ENCODE peak calls at places on chromosome 5, in nine cellular contexts. N is RWPE1, S is endothelial cell of umbilical vein, E is pancreas, R is GM13977, G is tibial nerve, F is gastrocnemius medialis, C is GM23338, Y is nephron progenitor cell. A is an unnamed sample.

GRCh38 chr5:150801117-150801927 is 22.8 kb downstream of the SMIM3 start:
- DNase-seq in C (peak), N (peak), R (peak), E (peak), Y (no peak), S (peak), G (no peak), F (no peak), A (no peak)

GRCh38 chr5:40906351-40906751 is 2.9 kb upstream of the C7 start:
- DNase-seq in C (no peak), F (no peak), G (no peak), R (no peak), Y (no peak), N (no peak), S (no peak), E (no peak), A (no peak)

GRCh38 chr5:6686916-6687409 is 26.3 kb upstream of the TENT4A start:
- DNase-seq in S (peak), N (peak), F (no peak), C (peak), R (no peak), E (no peak), G (no peak), Y (peak), A (no peak)

GRCh38 chr5:134511796-134512660 is 13.4 kb upstream of the JADE2 start:
- DNase-seq in R (no peak), G (peak), C (peak), Y (peak), S (no peak), N (peak), F (peak), E (peak), A (no peak)

GRCh38 chr5:174317261-174317894 is 271.9 kb downstream of the NSG2 start:
- DNase-seq in C (peak), F (no peak), N (peak), R (no peak), E (no peak), G (no peak), Y (peak), S (no peak), A (no peak)

GRCh38 chr5:118126159-118126558 is 862.2 kb downstream of the DTWD2 start:
- DNase-seq in R (no peak), F (no peak), C (no peak), E (no peak), S (no peak), Y (no peak), G (no peak), N (no peak), A (no peak)

GRCh38 chr5:172414618-172415599 is 39.4 kb downstream of the SH3PXD2B start:
- DNase-seq in Y (no peak), S (no peak), R (no peak), G (peak), F (peak), E (peak), N (peak), C (no peak), A (no peak)

GRCh38 chr5:71862661-71863060 is 143.6 kb downstream of the CARTPT start:
- DNase-seq in G (no peak), Y (no peak), R (no peak), C (no peak), N (no peak), F (no peak), S (no peak), E (no peak), A (no peak)

GRCh38 chr5:154516475-154516874 is 38.4 kb upstream of the HAND1 start:
- DNase-seq in E (no peak), Y (no peak), R (no peak), F (no peak), G (no peak), S (no peak), C (no peak), N (no peak), A (no peak)

GRCh38 chr5:154749496-154749895 is 5.7 kb upstream of the LARP1 start:
- DNase-seq in G (no peak), R (no peak), E (no peak), C (no peak), Y (no peak), N (no peak), S (no peak), F (no peak), A (no peak)

GRCh38 chr5:945691-946541 is 53.2 kb downstream of the TRIP13 start:
- DNase-seq in F (no peak), C (no peak), E (no peak), N (no peak), R (no peak), G (no peak), S (no peak), Y (peak), A (no peak)

GRCh38 chr5:159704160-159704559 is 212.1 kb upstream of the ADRA1B start:
- DNase-seq in N (no peak), G (no peak), S (no peak), F (no peak), E (no peak), C (no peak), Y (no peak), R (no peak), A (no peak)

GRCh38 chr5:129477544-129477943 is 17.4 kb downstream of the ADAMTS19 start:
- DNase-seq in C (no peak), G (no peak), N (no peak), R (no peak), Y (no peak), S (no peak), F (no peak), E (no peak), A (no peak)

GRCh38 chr5:38135486-38136031 is 122.8 kb upstream of the EGFLAM start:
- DNase-seq in S (no peak), C (peak), R (no peak), G (no peak), F (no peak), E (no peak), Y (no peak), N (no peak), A (no peak)

GRCh38 chr5:142816577-142816976 is 46.4 kb downstream of the ARHGAP26 start:
- DNase-seq in N (no peak), G (peak), F (peak), Y (no peak), E (peak), R (no peak), C (no peak), S (peak), A (no peak)

GRCh38 chr5:146877783-146878470 is 630 bp downstream of the PPP2R2B start:
- DNase-seq in E (peak), C (peak), Y (peak), G (no peak), S (no peak), N (peak), R (peak), F (no peak), A (peak)

GRCh38 chr5:132046915-132047314 is 13.5 kb upstream of the IL3 start:
- DNase-seq in R (no peak), Y (no peak), F (no peak), S (no peak), G (no peak), C (no peak), N (no peak), E (no peak), A (no peak)

GRCh38 chr5:75672616-75673015 is 44.6 kb downstream of the POC5 start:
- DNase-seq in G (no peak), F (no peak), C (no peak), R (no peak), N (no peak), S (no peak), E (no peak), Y (no peak), A (no peak)

GRCh38 chr5:98927242-98927987 is 1.4 kb downstream of the CHD1 start:
- DNase-seq in R (peak), G (no peak), Y (peak), N (peak), E (peak), F (peak), C (peak), S (peak), A (peak)

DNA sequence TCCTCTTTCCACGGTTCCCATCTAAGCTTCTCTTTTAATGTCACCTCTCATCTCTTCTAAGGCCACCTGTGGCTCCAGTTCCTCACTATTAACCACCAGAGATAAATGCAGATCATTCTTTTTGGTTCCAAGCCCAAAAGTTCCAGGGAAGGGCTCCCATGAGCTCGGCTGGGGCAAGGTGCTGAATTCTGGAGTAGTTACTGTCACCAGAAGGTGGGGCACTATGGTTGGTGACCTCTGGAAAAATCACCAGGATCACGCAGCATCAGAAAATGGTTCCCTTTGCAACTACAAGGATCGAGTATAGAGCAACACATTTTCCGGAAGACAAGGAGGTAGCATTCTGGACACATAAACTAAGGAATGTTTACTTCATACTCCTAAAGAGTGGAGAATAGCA is 528.7 kb upstream of the DAP start:
- DNase-seq in Y (no peak), F (no peak), C (peak), S (no peak), G (no peak), E (no peak), R (no peak), N (no peak), A (no peak)
- TF ChIP-seq CTCF in Y (no peak), F (no peak), C (peak), S (no peak), G (no peak), E (no peak), R (no peak), N (no peak), A (no peak)

GRCh38 chr5:115770466-115770865 is 46.0 kb downstream of the CDO1 start:
- DNase-seq in F (no peak), R (no peak), E (no peak), Y (no peak), G (no peak), S (no peak), N (no peak), C (peak), A (no peak)
- TF ChIP-seq CTCF in F (no peak), R (peak), E (no peak), Y (peak), G (no peak), S (peak), N (no peak), C (peak), A (no peak)

DNA sequence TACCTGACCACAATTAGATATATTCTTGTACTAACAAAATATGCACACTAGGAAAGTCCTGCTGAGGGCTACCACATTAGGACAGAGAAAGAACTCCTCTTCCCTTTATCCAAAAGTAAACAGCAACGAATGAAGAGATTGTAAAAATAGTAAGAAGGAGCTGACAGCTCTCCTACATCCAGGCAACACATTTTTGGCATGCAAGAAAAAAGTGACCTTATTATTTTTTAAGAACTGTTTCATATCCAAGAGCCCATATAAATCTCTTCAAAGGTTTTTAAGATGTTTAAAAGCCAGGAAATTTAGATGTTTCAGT is 132.2 kb downstream of the FBXL17 start:
- DNase-seq in S (no peak), F (no peak), G (no peak), E (no peak), R (no peak), C (no peak), Y (no peak), N (no peak), A (no peak)
- TF ChIP-seq CTCF in S (no peak), F (no peak), G (no peak), E (no peak), R (no peak), C (no peak), Y (no peak), N (no peak), A (no peak)

GRCh38 chr5:33180900-33181299 is 259.9 kb upstream of the TARS1 start:
- DNase-seq in S (peak), C (peak), G (no peak), N (peak), F (no peak), R (no peak), Y (no peak), E (no peak), A (no peak)
- TF ChIP-seq CTCF in S (no peak), C (peak), G (no peak), N (peak), F (no peak), R (no peak), Y (peak), E (no peak), A (no peak)

GRCh38 chr5:102796481-102796880 is 41.4 kb downstream of the PAM start:
- DNase-seq in E (no peak), Y (no peak), N (no peak), F (no peak), G (no peak), R (no peak), C (no peak), S (no peak), A (no peak)
- TF ChIP-seq CTCF in E (no peak), Y (no peak), N (no peak), F (no peak), G (no peak), R (no peak), C (no peak), S (no peak), A (no peak)

GRCh38 chr5:8525835-8526234 is 656.9 kb downstream of the MTRR start:
- DNase-seq in G (no peak), N (no peak), R (no peak), C (no peak), Y (no peak), S (no peak), E (no peak), F (no peak), A (no peak)

GRCh38 chr5:8520922-8521321 is 652.0 kb downstream of the MTRR start:
- DNase-seq in F (no peak), S (no peak), E (no peak), R (no peak), N (no peak), Y (no peak), G (no peak), C (no peak), A (no peak)

GRCh38 chr5:8517461-8517860 is 648.5 kb downstream of the MTRR start:
- DNase-seq in Y (no peak), R (no peak), E (no peak), C (no peak), N (no peak), S (no peak), G (no peak), F (no peak), A (no peak)

DNA sequence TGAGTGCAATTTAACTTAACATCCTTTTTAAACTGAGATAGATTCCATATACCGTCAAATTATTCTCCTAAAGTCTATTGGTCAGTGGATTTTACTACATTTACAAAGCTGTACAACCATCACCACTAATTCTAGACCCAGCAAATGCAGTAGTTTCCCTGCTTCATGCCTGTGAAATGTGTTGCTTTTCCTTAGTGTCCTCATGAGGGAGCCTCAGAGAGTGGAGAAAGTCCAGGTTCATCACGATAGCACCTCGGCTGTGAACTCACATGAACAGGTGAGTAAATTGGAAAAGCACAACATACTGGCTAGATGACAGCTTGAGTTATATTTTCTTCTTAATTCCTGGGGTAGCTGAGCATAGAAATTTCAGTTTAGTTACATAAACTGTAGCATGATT is 653.7 kb downstream of the MTRR start:
- DNase-seq in G (no peak), C (no peak), Y (no peak), F (no peak), R (no peak), E (no peak), N (no peak), S (no peak), A (no peak)
- TF ChIP-seq CTCF in G (no peak), C (no peak), Y (no peak), F (no peak), R (no peak), E (no peak), N (no peak), S (no peak), A (no peak)

GRCh38 chr5:54904425-54904824 is 81.0 kb downstream of the ESM1 start:
- DNase-seq in G (no peak), S (peak), Y (peak), C (peak), F (no peak), R (no peak), N (peak), E (no peak), A (no peak)

GRCh38 chr5:54905942-54906537 is 79.4 kb downstream of the ESM1 start:
- DNase-seq in F (no peak), C (peak), G (peak), N (peak), R (no peak), E (peak), S (peak), Y (peak), A (peak)

GRCh38 chr5:54905246-54905770 is 80.1 kb downstream of the ESM1 start:
- DNase-seq in G (no peak), F (no peak), N (no peak), Y (no peak), E (no peak), S (no peak), C (no peak), R (no peak), A (no peak)

GRCh38 chr5:54900906-54901725 is 84.3 kb downstream of the ESM1 start:
- DNase-seq in S (no peak), C (no peak), E (peak), G (no peak), N (no peak), F (peak), R (no peak), Y (no peak), A (no peak)

GRCh38 chr5:54902817-54903473 is 82.4 kb downstream of the ESM1 start:
- DNase-seq in E (no peak), Y (no peak), R (peak), S (no peak), N (no peak), G (no peak), F (no peak), C (no peak), A (no peak)
- TF ChIP-seq CTCF in E (no peak), Y (no peak), R (no peak), S (no peak), N (no peak), G (no peak), F (no peak), C (no peak), A (no peak)

GRCh38 chr5:157378509-157378908 is 81.5 kb upstream of the NIPAL4 start:
- DNase-seq in N (no peak), E (no peak), F (no peak), C (no peak), R (no peak), G (no peak), Y (no peak), S (no peak), A (no peak)
- TF ChIP-seq CTCF in N (no peak), E (no peak), F (no peak), C (no peak), R (no peak), G (no peak), Y (no peak), S (no peak), A (no peak)

A was measured in natural killer cell.